ENCODE peak calls at places on chromosomes 11 and 22, in four cellular contexts. N is heart left ventricle, P is IMR-90, H is upper lobe of right lung. U is an unnamed sample.

GRCh38 chr22:40310081-40310770 is 36.1 kb upstream of the ADSL start:
- DNase-seq in H (no peak), N (no peak), P (peak; percentile 93), U (no peak)

GRCh38 chr11:61883327-61883726 is 8.0 kb downstream of the FADS3 start:
- DNase-seq in N (no peak), P (no peak), H (no peak), U (no peak)

GRCh38 chr11:125257185-125257584 is 92.6 kb downstream of the PKNOX2 start:
- DNase-seq in H (no peak), P (no peak), N (no peak), U (no peak)

GRCh38 chr11:69044111-69045013 is 4.4 kb upstream of the TPCN2 start:
- DNase-seq in H (peak; percentile 85), N (peak; percentile 89), P (peak; percentile 72), U (peak; percentile 72)

GRCh38 chr11:132627981-132628380 is 904.3 kb downstream of the OPCML start:
- DNase-seq in P (no peak), N (no peak), H (no peak), U (no peak)

GRCh38 chr11:129313588-129314288 is 61.9 kb upstream of the BARX2 start:
- DNase-seq in N (no peak), P (peak; percentile 49), H (no peak), U (no peak)

GRCh38 chr11:704799-705645 is 1.0 kb upstream of the EPS8L2 start:
- DNase-seq in N (no peak), H (peak; percentile 91), P (no peak), U (peak; percentile 90)

GRCh38 chr11:2518983-2519340 is 74.2 kb downstream of the KCNQ1 start:
- DNase-seq in N (no peak), P (no peak), H (peak; percentile 43), U (no peak)

GRCh38 chr11:107018274-107018901 is at the start of gene GUCY1A2:
- DNase-seq in N (peak; percentile 38), H (no peak), P (no peak), U (no peak)

GRCh38 chr11:76810151-76810853 is 27.1 kb downstream of the TSKU start:
- DNase-seq in N (no peak), P (no peak), H (no peak), U (peak; percentile 75)

GRCh38 chr22:42907404-42908081 is 50.5 kb upstream of the ARFGAP3 start:
- DNase-seq in P (no peak), N (no peak), H (no peak), U (no peak)

GRCh38 chr11:63595296-63595695 is 18.9 kb downstream of the PLAAT3 start:
- DNase-seq in P (peak; percentile 56), H (no peak), N (no peak), U (peak; percentile 5)

GRCh38 chr11:103729653-103730052 is 306.8 kb upstream of the DDI1 start:
- DNase-seq in H (no peak), P (peak; percentile 14), N (no peak), U (no peak)

GRCh38 chr22:44331881-44332714 is 19.3 kb upstream of the SHISAL1 start:
- DNase-seq in P (peak; percentile 33), N (no peak), H (no peak), U (no peak)

GRCh38 chr11:118896921-118897591 is 13.4 kb downstream of the CXCR5 start:
- DNase-seq in P (no peak), H (no peak), N (no peak), U (no peak)

GRCh38 chr11:122724520-122724919 is 69.0 kb downstream of the UBASH3B start:
- DNase-seq in H (no peak), N (no peak), P (peak; percentile 77), U (no peak)

GRCh38 chr11:32365192-32365591 is 70.1 kb downstream of the WT1 start:
- DNase-seq in P (no peak), N (no peak), H (no peak), U (no peak)

GRCh38 chr11:124804884-124805283 is 4.7 kb upstream of the MSANTD2 start:
- DNase-seq in H (no peak), N (no peak), P (no peak), U (no peak)

GRCh38 chr11:11155962-11156815 is 196.9 kb downstream of the CSNK2A3 start:
- DNase-seq in N (no peak), P (no peak), H (no peak), U (no peak)

GRCh38 chr22:18091916-18092526 is 14.2 kb downstream of the PEX26 start:
- DNase-seq in N (peak; percentile 87), H (no peak), P (peak; percentile 43), U (peak; percentile 89)

GRCh38 chr11:76257040-76257730 is 50.9 kb upstream of the WNT11 start:
- DNase-seq in H (no peak), P (no peak), N (no peak), U (no peak)

GRCh38 chr11:95908826-95909225 is 15.1 kb downstream of the MTMR2 start:
- DNase-seq in H (no peak), P (peak; percentile 49), N (no peak), U (no peak)

GRCh38 chr11:64996710-64997380 is at the start of gene BATF2:
- DNase-seq in H (peak; percentile 90), N (peak; percentile 83), P (peak; percentile 83), U (peak; percentile 91)

GRCh38 chr11:48064306-48064705 is 83.9 kb downstream of the PTPRJ start:
- DNase-seq in P (peak; percentile 80), H (no peak), N (no peak), U (no peak)

GRCh38 chr11:78796956-78797355 is 222.3 kb upstream of the NARS2 start:
- DNase-seq in P (peak; percentile 100), N (no peak), H (no peak), U (no peak)

GRCh38 chr11:70699294-70700221 is 301.2 kb downstream of the CTTN start:
- DNase-seq in N (no peak), H (peak; percentile 15), P (no peak), U (no peak)

GRCh38 chr22:21443735-21444421 is 23.3 kb upstream of the TMEM191C start:
- DNase-seq in H (peak; percentile 51), P (no peak), N (peak; percentile 11), U (no peak)

GRCh38 chr11:62708423-62709261 is 1.2 kb downstream of the GNG3 start:
- DNase-seq in N (no peak), P (no peak), H (peak; percentile 74), U (peak; percentile 59)

GRCh38 chr22:35837328-35837727 is 119.7 kb downstream of the APOL5 start:
- DNase-seq in N (no peak), P (no peak), H (no peak), U (no peak)
- H3K4me1 ChIP-seq in N (peaks cover 83% of the 10 kb centered on the region), P (peaks cover 11% of the 10 kb centered on the region), H (peaks cover 31% of the 10 kb centered on the region), U (no peaks in the 10 kb centered on the region)

DNA sequence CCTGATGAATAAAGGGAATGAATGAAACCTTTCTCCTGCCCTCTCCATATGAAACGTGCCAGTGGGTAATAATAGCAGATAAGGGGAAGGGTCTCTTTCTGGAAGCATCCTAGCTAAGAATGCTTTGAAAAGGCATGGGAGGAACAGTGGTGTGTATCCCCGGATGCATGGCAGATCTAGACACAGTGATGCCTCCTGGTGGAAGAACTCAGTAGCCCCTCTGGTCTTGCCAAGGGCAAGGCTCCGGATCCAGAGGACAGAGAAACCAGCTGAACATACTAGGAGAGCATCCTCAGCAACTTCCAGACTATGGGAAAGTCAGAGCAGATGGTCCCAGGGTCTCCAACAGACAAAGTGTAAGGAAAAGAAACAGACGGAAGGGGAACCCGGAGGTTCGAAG is 6.4 kb downstream of the BAIAP2L2 start:
- DNase-seq in N (no peak), P (peak; percentile 11), H (no peak), U (no peak)
- TF ChIP-seq CTCF in N (peak; percentile 34), P (peak; percentile 29), H (peak; percentile 17), U (no peak)

GRCh38 chr11:66579017-66579606 is 10.7 kb upstream of the CTSF start:
- DNase-seq in N (peak; percentile 86), P (peak; percentile 77), H (peak; percentile 89), U (peak; percentile 73)
- H3K4me1 ChIP-seq in N (no peaks in the 10 kb centered on the region), P (peaks cover 6% of the 10 kb centered on the region), H (no peaks in the 10 kb centered on the region), U (no peaks in the 10 kb centered on the region)

GRCh38 chr11:43810929-43811596 is 69.6 kb upstream of the ALKBH3 start:
- DNase-seq in H (no peak), P (no peak), N (no peak), U (no peak)
- TF ChIP-seq CTCF in H (no peak), P (peak; percentile 42), N (peak; percentile 44), U (peak; percentile 26)

GRCh38 chr11:46555269-46556054 is 38.4 kb downstream of the AMBRA1 start:
- DNase-seq in P (no peak), N (no peak), H (no peak), U (no peak)
- H3K4me1 ChIP-seq in P (peaks cover 21% of the 10 kb centered on the region), N (peaks cover 54% of the 10 kb centered on the region), H (peaks cover 27% of the 10 kb centered on the region), U (peaks cover 18% of the 10 kb centered on the region)